ENCODE peak calls at places on chromosomes 1 and 21, in nine cellular contexts. One of them, this sample, is unnamed.

GRCh38 chr1:235067396-235068154 is 61.1 kb downstream of the TOMM20 start:
- DNase-seq in A549: peak; percentile 99
- DNase-seq in heart left ventricle: peak; percentile 89
- DNase-seq in tibial nerve: peak; percentile 52
- DNase-seq in breast epithelium: peak; percentile 93
- DNase-seq in IMR-90: peak; percentile 99
- DNase-seq in stomach: peak; percentile 83
- DNase-seq in transverse colon: peak; percentile 87
- DNase-seq in uterus: peak; percentile 69
- DNase-seq in this sample: no peak

GRCh38 chr1:154198756-154199562 is 7.1 kb upstream of the TPM3 start:
- DNase-seq in heart left ventricle: no peak
- DNase-seq in uterus: no peak
- DNase-seq in transverse colon: no peak
- DNase-seq in stomach: no peak
- DNase-seq in tibial nerve: no peak
- DNase-seq in breast epithelium: no peak
- DNase-seq in IMR-90: peak; percentile 69
- DNase-seq in A549: peak; percentile 73
- DNase-seq in this sample: peak; percentile 64

GRCh38 chr1:10727703-10728348 is 68.6 kb downstream of the CASZ1 start:
- DNase-seq in tibial nerve: no peak
- DNase-seq in IMR-90: no peak
- DNase-seq in stomach: peak; percentile 80
- DNase-seq in breast epithelium: no peak
- DNase-seq in transverse colon: no peak
- DNase-seq in heart left ventricle: peak; percentile 85
- DNase-seq in uterus: no peak
- DNase-seq in A549: no peak
- DNase-seq in this sample: no peak

GRCh38 chr1:116515702-116516101 is 55.1 kb downstream of the CD58 start:
- DNase-seq in stomach: no peak
- DNase-seq in heart left ventricle: no peak
- DNase-seq in A549: no peak
- DNase-seq in transverse colon: no peak
- DNase-seq in IMR-90: no peak
- DNase-seq in breast epithelium: no peak
- DNase-seq in uterus: no peak
- DNase-seq in tibial nerve: no peak
- DNase-seq in this sample: no peak

GRCh38 chr1:203701606-203702005 is 63.4 kb upstream of the LAX1 start:
- DNase-seq in IMR-90: no peak
- DNase-seq in A549: no peak
- DNase-seq in tibial nerve: no peak
- DNase-seq in heart left ventricle: no peak
- DNase-seq in breast epithelium: no peak
- DNase-seq in transverse colon: no peak
- DNase-seq in stomach: no peak
- DNase-seq in uterus: no peak
- DNase-seq in this sample: no peak

GRCh38 chr21:44984428-44984791 is 44.6 kb downstream of the SLX9 start:
- DNase-seq in transverse colon: no peak
- DNase-seq in stomach: no peak
- DNase-seq in uterus: no peak
- DNase-seq in IMR-90: no peak
- DNase-seq in tibial nerve: no peak
- DNase-seq in breast epithelium: no peak
- DNase-seq in A549: no peak
- DNase-seq in heart left ventricle: peak; percentile 20
- DNase-seq in this sample: no peak

GRCh38 chr1:911875-912739 is 11.6 kb upstream of the SAMD11 start:
- DNase-seq in breast epithelium: no peak
- DNase-seq in IMR-90: no peak
- DNase-seq in uterus: peak; percentile 17
- DNase-seq in A549: no peak
- DNase-seq in tibial nerve: peak; percentile 4
- DNase-seq in transverse colon: no peak
- DNase-seq in stomach: no peak
- DNase-seq in heart left ventricle: no peak
- DNase-seq in this sample: no peak

GRCh38 chr1:169601096-169601881 is 15.0 kb upstream of the F5 start:
- DNase-seq in transverse colon: no peak
- DNase-seq in A549: peak; percentile 29
- DNase-seq in breast epithelium: no peak
- DNase-seq in IMR-90: peak; percentile 20
- DNase-seq in heart left ventricle: no peak
- DNase-seq in stomach: no peak
- DNase-seq in uterus: no peak
- DNase-seq in tibial nerve: no peak
- DNase-seq in this sample: peak; percentile 13

DNA sequence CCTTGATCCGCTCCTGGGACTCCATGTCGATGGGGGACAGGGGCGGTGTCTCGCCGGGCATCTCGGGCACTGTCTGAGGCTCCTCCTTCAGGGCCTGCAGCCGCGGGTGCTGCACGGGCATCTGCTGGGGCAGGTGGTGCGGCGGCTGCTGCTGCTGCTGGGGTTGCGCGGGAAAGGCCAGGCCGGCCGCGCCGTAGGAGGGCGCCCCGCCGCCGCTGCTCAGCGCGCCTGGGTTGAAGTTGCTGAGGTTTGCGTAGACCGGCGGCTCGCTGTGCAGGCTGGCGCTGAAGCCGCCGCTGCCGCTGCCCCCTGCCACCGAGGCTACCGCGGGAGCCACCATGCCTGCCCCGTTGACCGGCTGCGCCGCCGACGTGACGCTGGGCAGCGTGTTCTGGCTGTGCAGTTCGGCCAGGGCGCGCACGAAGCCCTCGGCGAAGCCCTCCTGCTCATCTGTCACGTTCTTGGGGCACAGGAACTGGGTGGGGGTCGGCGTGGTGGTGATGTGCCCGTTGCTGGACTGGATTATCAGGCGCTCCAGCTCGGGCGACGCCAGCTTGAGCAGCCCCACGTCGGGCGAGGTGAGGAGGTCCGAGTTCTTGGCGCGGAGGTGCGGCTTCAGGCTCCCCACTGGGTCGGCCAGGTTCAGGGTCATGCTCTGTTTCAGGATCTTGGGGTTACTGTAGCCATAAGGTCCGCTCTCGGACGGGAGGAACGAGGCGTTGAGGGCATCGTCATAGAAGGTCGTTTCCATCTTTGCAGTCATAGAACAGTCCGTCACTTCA is 1.3 kb downstream of the JUN start:
- DNase-seq in heart left ventricle: peak; percentile 56
- DNase-seq in stomach: peak; percentile 66
- DNase-seq in tibial nerve: peak; percentile 23
- DNase-seq in breast epithelium: peak; percentile 56
- DNase-seq in transverse colon: peak; percentile 78
- DNase-seq in IMR-90: peak; percentile 22
- DNase-seq in A549: peak; percentile 39
- DNase-seq in uterus: peak; percentile 55
- DNase-seq in this sample: peak; percentile 68
- TF ChIP-seq POLR2A in heart left ventricle: no peak
- TF ChIP-seq POLR2A in stomach: no peak
- TF ChIP-seq POLR2A in tibial nerve: peak; percentile 29
- TF ChIP-seq POLR2A in breast epithelium: peak; percentile 44
- TF ChIP-seq POLR2A in transverse colon: peak; percentile 7
- TF ChIP-seq POLR2A in IMR-90: peak; percentile 18
- TF ChIP-seq POLR2A in A549: peak; percentile 15
- TF ChIP-seq POLR2A in uterus: no peak
- TF ChIP-seq POLR2A in this sample: no peak

GRCh38 chr1:167455786-167456446 is 62.4 kb downstream of the CD247 start:
- DNase-seq in transverse colon: no peak
- DNase-seq in tibial nerve: no peak
- DNase-seq in breast epithelium: no peak
- DNase-seq in uterus: peak; percentile 26
- DNase-seq in heart left ventricle: peak; percentile 50
- DNase-seq in A549: peak; percentile 13
- DNase-seq in IMR-90: no peak
- DNase-seq in stomach: peak; percentile 37
- DNase-seq in this sample: no peak

GRCh38 chr1:167456926-167457325 is 61.4 kb downstream of the CD247 start:
- DNase-seq in tibial nerve: no peak
- DNase-seq in stomach: no peak
- DNase-seq in transverse colon: no peak
- DNase-seq in IMR-90: no peak
- DNase-seq in A549: no peak
- DNase-seq in uterus: no peak
- DNase-seq in heart left ventricle: no peak
- DNase-seq in breast epithelium: no peak
- DNase-seq in this sample: no peak

GRCh38 chr1:167454304-167454928 is 63.9 kb downstream of the CD247 start:
- DNase-seq in breast epithelium: no peak
- DNase-seq in uterus: no peak
- DNase-seq in heart left ventricle: no peak
- DNase-seq in A549: peak; percentile 37
- DNase-seq in IMR-90: no peak
- DNase-seq in stomach: no peak
- DNase-seq in transverse colon: no peak
- DNase-seq in tibial nerve: no peak
- DNase-seq in this sample: no peak

GRCh38 chr1:167456500-167456899 is 61.8 kb downstream of the CD247 start:
- DNase-seq in tibial nerve: no peak
- DNase-seq in heart left ventricle: no peak
- DNase-seq in IMR-90: no peak
- DNase-seq in stomach: no peak
- DNase-seq in A549: no peak
- DNase-seq in uterus: no peak
- DNase-seq in transverse colon: no peak
- DNase-seq in breast epithelium: no peak
- DNase-seq in this sample: no peak

GRCh38 chr1:167454929-167455785 is 63.2 kb downstream of the CD247 start:
- DNase-seq in A549: peak; percentile 41
- DNase-seq in heart left ventricle: peak; percentile 63
- DNase-seq in breast epithelium: no peak
- DNase-seq in uterus: peak; percentile 43
- DNase-seq in transverse colon: peak; percentile 77
- DNase-seq in IMR-90: no peak
- DNase-seq in tibial nerve: peak; percentile 37
- DNase-seq in stomach: peak; percentile 69
- DNase-seq in this sample: peak; percentile 80
- TF ChIP-seq POLR2A in A549: no peak
- TF ChIP-seq POLR2A in heart left ventricle: no peak
- TF ChIP-seq POLR2A in breast epithelium: no peak
- TF ChIP-seq POLR2A in uterus: no peak
- TF ChIP-seq POLR2A in transverse colon: peak; percentile 29
- TF ChIP-seq POLR2A in IMR-90: no peak
- TF ChIP-seq POLR2A in tibial nerve: peak; percentile 7
- TF ChIP-seq POLR2A in stomach: no peak
- TF ChIP-seq POLR2A in this sample: no peak

DNA sequence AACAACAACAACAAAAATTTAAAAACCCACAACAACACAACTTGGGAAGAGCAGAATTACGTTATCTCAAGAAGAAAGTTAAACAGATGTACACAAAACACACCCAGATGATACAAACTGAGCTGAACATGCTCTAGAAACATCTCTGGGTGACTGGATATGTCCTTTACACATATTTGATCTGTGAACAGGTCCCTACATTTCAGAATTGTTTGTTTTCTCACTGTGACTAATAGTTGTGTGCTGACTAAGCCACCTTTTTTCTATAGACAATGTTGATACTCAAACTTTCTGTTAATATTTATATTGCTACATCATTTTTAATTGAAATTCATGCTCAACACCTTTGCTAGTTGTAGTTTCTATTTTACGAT is 994 bp upstream of the F11R start:
- DNase-seq in uterus: no peak
- DNase-seq in tibial nerve: no peak
- DNase-seq in IMR-90: peak; percentile 33
- DNase-seq in A549: peak; percentile 58
- DNase-seq in breast epithelium: no peak
- DNase-seq in heart left ventricle: no peak
- DNase-seq in transverse colon: no peak
- DNase-seq in stomach: no peak
- DNase-seq in this sample: peak; percentile 38
- TF ChIP-seq POLR2A in uterus: no peak
- TF ChIP-seq POLR2A in tibial nerve: no peak
- TF ChIP-seq POLR2A in IMR-90: no peak
- TF ChIP-seq POLR2A in A549: no peak
- TF ChIP-seq POLR2A in breast epithelium: no peak
- TF ChIP-seq POLR2A in heart left ventricle: no peak
- TF ChIP-seq POLR2A in transverse colon: no peak
- TF ChIP-seq POLR2A in stomach: no peak
- TF ChIP-seq POLR2A in this sample: no peak

GRCh38 chr1:2542262-2542915 is 12.3 kb upstream of the HES5 start:
- DNase-seq in transverse colon: no peak
- DNase-seq in IMR-90: no peak
- DNase-seq in uterus: no peak
- DNase-seq in breast epithelium: no peak
- DNase-seq in stomach: no peak
- DNase-seq in heart left ventricle: no peak
- DNase-seq in tibial nerve: no peak
- DNase-seq in A549: no peak
- DNase-seq in this sample: peak; percentile 19

GRCh38 chr1:2543543-2544092 is 12.6 kb upstream of the TNFRSF14 start:
- DNase-seq in heart left ventricle: no peak
- DNase-seq in uterus: no peak
- DNase-seq in tibial nerve: no peak
- DNase-seq in stomach: peak; percentile 47
- DNase-seq in A549: no peak
- DNase-seq in IMR-90: peak; percentile 27
- DNase-seq in transverse colon: peak; percentile 43
- DNase-seq in breast epithelium: no peak
- DNase-seq in this sample: peak; percentile 54

GRCh38 chr1:2539312-2539907 is 9.3 kb upstream of the HES5 start:
- DNase-seq in transverse colon: no peak
- DNase-seq in A549: no peak
- DNase-seq in breast epithelium: no peak
- DNase-seq in heart left ventricle: no peak
- DNase-seq in stomach: no peak
- DNase-seq in IMR-90: no peak
- DNase-seq in uterus: no peak
- DNase-seq in tibial nerve: no peak
- DNase-seq in this sample: peak; percentile 42

GRCh38 chr1:2540816-2541492 is 10.9 kb upstream of the HES5 start:
- DNase-seq in tibial nerve: no peak
- DNase-seq in A549: no peak
- DNase-seq in breast epithelium: no peak
- DNase-seq in transverse colon: no peak
- DNase-seq in stomach: no peak
- DNase-seq in uterus: no peak
- DNase-seq in IMR-90: no peak
- DNase-seq in heart left ventricle: no peak
- DNase-seq in this sample: no peak

DNA sequence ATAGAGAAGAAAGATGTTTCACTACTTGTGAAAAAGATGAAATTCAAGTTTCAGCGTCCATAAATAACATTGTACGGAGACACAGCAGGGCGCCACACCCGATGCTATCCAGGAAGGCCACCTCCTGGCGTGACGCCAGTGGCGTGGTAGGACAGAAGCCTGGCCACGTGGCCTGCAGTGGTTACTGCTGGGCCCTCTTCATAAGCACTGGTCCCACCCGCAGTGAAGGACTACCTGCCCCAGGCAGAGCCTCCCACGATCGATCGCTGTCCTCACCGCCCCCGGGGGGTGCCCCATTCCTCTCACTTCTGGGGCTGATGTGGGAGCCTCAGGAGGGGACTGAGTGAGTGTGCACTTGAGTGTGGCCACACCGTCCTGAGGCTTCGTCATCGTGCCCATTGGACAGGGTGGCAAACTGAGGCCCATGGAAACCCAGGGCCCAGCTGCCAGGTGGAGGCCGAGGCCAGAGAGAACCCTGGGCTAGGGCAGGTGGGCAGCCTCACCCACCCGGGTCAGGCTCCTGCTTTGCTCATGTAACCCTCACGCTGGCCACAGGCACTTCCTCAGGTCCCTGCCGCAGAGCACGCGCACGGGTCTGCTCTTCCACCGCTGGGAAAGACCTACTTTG is 11.7 kb upstream of the HES5 start:
- DNase-seq in stomach: peak; percentile 71
- DNase-seq in transverse colon: peak; percentile 93
- DNase-seq in heart left ventricle: peak; percentile 69
- DNase-seq in uterus: no peak
- DNase-seq in A549: peak; percentile 44
- DNase-seq in tibial nerve: no peak
- DNase-seq in breast epithelium: peak; percentile 68
- DNase-seq in IMR-90: no peak
- DNase-seq in this sample: peak; percentile 52
- TF ChIP-seq POLR2A in stomach: no peak
- TF ChIP-seq POLR2A in transverse colon: no peak
- TF ChIP-seq POLR2A in heart left ventricle: no peak
- TF ChIP-seq POLR2A in uterus: no peak
- TF ChIP-seq POLR2A in A549: no peak
- TF ChIP-seq POLR2A in tibial nerve: no peak
- TF ChIP-seq POLR2A in breast epithelium: no peak
- TF ChIP-seq POLR2A in IMR-90: no peak
- TF ChIP-seq POLR2A in this sample: no peak

This sample was measured in erythroblast.